ENCODE peak calls at places on chromosomes 1 and 21, in seven cellular contexts. A is HAP-1; Y is uterus; C is ovary; Q is K562; R is CD8-positive, alpha-beta T cell; K is pancreas. D is an unnamed sample.

GRCh38 chr1:25644962-25645361 is 28.4 kb downstream of the MAN1C1 start:
- DNase-seq in A (no peak), Y (no peak), C (no peak), Q (no peak), R (no peak), K (no peak), D (no peak)

GRCh38 chr1:87252406-87252805 is 76.3 kb upstream of the LMO4 start:
- DNase-seq in A (no peak), Y (no peak), C (no peak), Q (no peak), R (no peak), K (no peak), D (no peak)

GRCh38 chr1:7002728-7003127 is 217.5 kb downstream of the CAMTA1 start:
- DNase-seq in A (no peak), Y (no peak), C (no peak), Q (no peak), R (no peak), K (no peak), D (no peak)

GRCh38 chr21:45016031-45016430 is 58.3 kb upstream of the ADARB1 start:
- DNase-seq in A (no peak), Y (no peak), C (peak; percentile 9), Q (no peak), R (no peak), K (no peak), D (no peak)

GRCh38 chr1:77095231-77095630 is 124.0 kb downstream of the PIGK start:
- DNase-seq in A (no peak), Y (no peak), C (no peak), Q (no peak), R (no peak), K (no peak), D (no peak)

GRCh38 chr1:25800538-25801377 is 765 bp downstream of the SELENON start:
- DNase-seq in A (no peak), Y (no peak), C (no peak), Q (no peak), R (no peak), K (no peak), D (no peak)

GRCh38 chr21:42466700-42467612 is 29.1 kb downstream of the RSPH1 start:
- DNase-seq in A (no peak), Y (no peak), C (no peak), Q (peak; percentile 78), R (no peak), K (no peak), D (peak; percentile 37)

GRCh38 chr1:63928197-63929105 is 154.6 kb downstream of the ROR1 start:
- DNase-seq in A (no peak), Y (no peak), C (no peak), Q (no peak), R (no peak), K (no peak), D (peak; percentile 57)

GRCh38 chr1:29832471-29832870 is 596.1 kb downstream of the PTPRU start:
- DNase-seq in A (no peak), Y (no peak), C (no peak), Q (no peak), R (no peak), K (no peak), D (no peak)

GRCh38 chr21:36807421-36808004 is 108.6 kb downstream of the SIM2 start:
- DNase-seq in A (no peak), Y (no peak), C (no peak), Q (no peak), R (no peak), K (no peak), D (no peak)

GRCh38 chr1:65395887-65396612 is 24.4 kb upstream of the LEPR start:
- DNase-seq in A (no peak), Y (no peak), C (no peak), Q (no peak), R (no peak), K (no peak), D (no peak)

GRCh38 chr1:232570007-232570406 is 59.9 kb downstream of the SIPA1L2 start:
- DNase-seq in A (peak; percentile 65), Y (no peak), C (no peak), Q (no peak), R (no peak), K (no peak), D (no peak)

GRCh38 chr1:90133133-90133532 is 138.2 kb downstream of the ZNF326 start:
- DNase-seq in A (peak; percentile 13), Y (no peak), C (no peak), Q (peak; percentile 34), R (no peak), K (no peak), D (no peak)

GRCh38 chr1:30033276-30034104 is 689.9 kb downstream of the MATN1 start:
- DNase-seq in A (no peak), Y (no peak), C (no peak), Q (no peak), R (no peak), K (no peak), D (no peak)

GRCh38 chr21:39663742-39664492 is 51.2 kb downstream of the B3GALT5 start:
- DNase-seq in A (no peak), Y (no peak), C (no peak), Q (no peak), R (no peak), K (no peak), D (no peak)

GRCh38 chr1:158454537-158454936 is 7.1 kb upstream of the OR10K1 start:
- DNase-seq in A (no peak), Y (no peak), C (no peak), Q (no peak), R (no peak), K (no peak), D (no peak)

GRCh38 chr1:182317489-182318180 is 74.0 kb downstream of the GLUL start:
- DNase-seq in A (peak; percentile 28), Y (no peak), C (no peak), Q (no peak), R (no peak), K (no peak), D (no peak)

GRCh38 chr1:156124557-156125483 is 10.3 kb downstream of the LMNA start:
- DNase-seq in A (no peak), Y (peak; percentile 61), C (no peak), Q (peak; percentile 68), R (peak; percentile 35), K (no peak), D (peak; percentile 84)

GRCh38 chr1:223714849-223715709 is 2.7 kb downstream of the CAPN2 start:
- DNase-seq in A (peak; percentile 60), Y (no peak), C (peak; percentile 44), Q (peak; percentile 85), R (no peak), K (no peak), D (no peak)

GRCh38 chr21:37164742-37165141 is 91.7 kb downstream of the TTC3 start:
- DNase-seq in A (no peak), Y (no peak), C (no peak), Q (no peak), R (no peak), K (no peak), D (no peak)

GRCh38 chr21:34986561-34987533 is 62.3 kb downstream of the RUNX1 start:
- DNase-seq in A (no peak), Y (peak; percentile 37), C (no peak), Q (no peak), R (peak; percentile 66), K (no peak), D (no peak)

GRCh38 chr1:43924516-43924915 is 9.1 kb upstream of the ARTN start:
- DNase-seq in A (no peak), Y (no peak), C (no peak), Q (no peak), R (no peak), K (no peak), D (no peak)

GRCh38 chr1:151868404-151868980 is 15.0 kb upstream of the THEM5 start:
- DNase-seq in A (no peak), Y (no peak), C (no peak), Q (no peak), R (no peak), K (no peak), D (no peak)

GRCh38 chr1:111878649-111879048 is 110.8 kb downstream of the KCND3 start:
- DNase-seq in A (no peak), Y (no peak), C (no peak), Q (no peak), R (no peak), K (no peak), D (no peak)

GRCh38 chr21:28518620-28519019 is 474.1 kb downstream of the LTN1 start:
- DNase-seq in A (no peak), Y (no peak), C (no peak), Q (no peak), R (no peak), K (no peak), D (no peak)
- H3K27me3 ChIP-seq in A (no peaks in the 10 kb centered on the region), Y (no peaks in the 10 kb centered on the region), C (no peaks in the 10 kb centered on the region), Q (no peaks in the 10 kb centered on the region), R (no peaks in the 10 kb centered on the region), K (no peaks in the 10 kb centered on the region), D (no peaks in the 10 kb centered on the region)

DNA sequence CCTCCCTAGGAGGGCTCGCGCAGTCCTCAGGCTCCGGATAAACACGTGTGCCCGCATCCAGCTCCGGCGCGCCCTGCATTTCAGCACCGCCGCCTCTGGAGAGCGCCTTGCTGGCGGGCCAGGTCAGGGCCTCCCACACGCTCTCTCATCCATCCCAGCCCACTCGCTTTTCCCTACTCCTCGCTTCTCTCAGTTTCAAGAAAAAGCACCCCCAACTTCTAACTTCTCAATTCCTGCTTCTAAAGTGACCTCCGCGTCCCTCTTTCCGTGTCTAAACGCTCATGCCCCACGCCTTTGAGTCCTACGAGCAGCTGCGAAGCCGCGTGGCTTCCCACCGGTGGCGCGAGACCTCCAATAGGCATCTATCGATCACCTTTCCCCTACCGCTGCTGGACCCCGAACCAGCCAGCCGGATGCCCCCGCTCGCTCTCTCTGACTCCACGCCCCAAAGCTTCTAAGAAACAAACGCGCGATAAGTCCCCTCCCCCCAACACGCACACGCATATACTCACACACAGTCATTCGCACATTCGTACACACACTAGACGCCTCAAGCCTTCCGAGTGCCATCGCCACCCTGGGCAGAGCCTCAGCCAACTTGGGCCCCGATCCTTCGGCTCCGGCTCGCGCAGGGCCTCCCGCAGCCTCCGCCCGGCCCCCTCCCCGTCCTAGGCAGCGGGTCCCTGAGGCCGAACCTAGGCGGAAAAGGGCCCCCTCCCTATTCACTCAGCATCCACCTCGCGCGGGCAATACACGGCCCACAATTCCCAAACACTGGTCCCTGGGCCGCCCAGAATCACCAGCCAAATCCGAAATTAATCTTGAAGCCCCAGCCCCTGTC is 1.1 kb downstream of the NMNAT2 start:
- DNase-seq in A (peak; percentile 37), Y (peak; percentile 60), C (peak; percentile 59), Q (peak; percentile 28), R (peak; percentile 18), K (peak; percentile 86), D (peak; percentile 45)
- H3K4me3 ChIP-seq in A (no peak overlapping the region), Y (no peak overlapping the region), C (peak overlapping the region; percentile 2), Q (no peak overlapping the region), R (peak overlapping the region; percentile 21), K (peak overlapping the region; percentile 6), D (peak overlapping the region; percentile 39)

GRCh38 chr1:109937738-109938137 is 27.1 kb downstream of the CSF1 start:
- DNase-seq in A (no peak), Y (no peak), C (no peak), Q (no peak), R (no peak), K (no peak), D (no peak)
- H3K36me3 ChIP-seq in A (no peaks in the 10 kb centered on the region), Y (no peaks in the 10 kb centered on the region), C (no peaks in the 10 kb centered on the region), Q (no peaks in the 10 kb centered on the region), R (no peaks in the 10 kb centered on the region), K (no peaks in the 10 kb centered on the region), D (no peaks in the 10 kb centered on the region)

DNA sequence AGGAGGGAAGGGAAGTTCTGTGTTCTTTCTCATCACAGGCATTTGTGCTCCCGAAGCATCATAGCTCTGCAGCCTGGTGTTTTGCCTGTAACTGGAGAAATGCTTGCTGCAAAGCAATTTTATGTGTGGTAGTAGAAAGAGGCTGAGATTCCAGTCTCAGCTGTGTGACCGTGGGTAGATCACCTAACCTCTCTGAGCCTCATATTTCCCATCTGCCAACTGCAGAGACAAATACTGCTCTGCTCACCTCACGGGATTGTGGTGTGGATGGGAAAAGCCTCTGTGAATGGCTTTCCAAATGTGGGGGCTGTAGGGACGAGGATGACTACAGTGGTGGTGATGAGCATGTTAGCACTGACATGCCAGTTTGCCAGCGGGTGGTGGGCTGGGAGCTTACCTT is 84.0 kb downstream of the MDM4 start:
- DNase-seq in A (no peak), Y (no peak), C (no peak), Q (no peak), R (no peak), K (no peak), D (no peak)
- H3K27me3 ChIP-seq in A (no peaks in the 10 kb centered on the region), Y (no peaks in the 10 kb centered on the region), C (no peaks in the 10 kb centered on the region), Q (peaks cover 66% of the 10 kb centered on the region), R (no peaks in the 10 kb centered on the region), K (no peaks in the 10 kb centered on the region), D (peaks cover 19% of the 10 kb centered on the region)